ENCODE peak calls at places on chromosomes 5 and 9, in four cellular contexts. A is H4, Z is dorsolateral prefrontal cortex, H is midbrain. B is an unnamed sample.

GRCh38 chr5:198516-198915 is 7.2 kb downstream of the LRRC14B start:
- DNase-seq in A (no peak), Z (no peak), H (no peak), B (no peak)

GRCh38 chr9:108136646-108137045 is 647.1 kb upstream of the KLF4 start:
- DNase-seq in A (no peak), Z (no peak), H (no peak), B (no peak)

GRCh38 chr5:118545050-118545449 is 443.3 kb downstream of the DTWD2 start:
- DNase-seq in A (no peak), Z (no peak), H (no peak), B (no peak)

GRCh38 chr9:105503873-105504272 is 54.1 kb upstream of the FKTN start:
- DNase-seq in A (no peak), Z (no peak), H (no peak), B (no peak)

GRCh38 chr5:115024922-115025321 is 144.8 kb downstream of the TRIM36 start:
- DNase-seq in A (no peak), Z (no peak), H (no peak), B (no peak)

GRCh38 chr5:57491369-57491965 is 8.9 kb upstream of the ACTBL2 start:
- DNase-seq in A (no peak), Z (no peak), H (no peak), B (no peak)

GRCh38 chr9:134625361-134626140 is 16.1 kb upstream of the COL5A1 start:
- DNase-seq in A (no peak), Z (peak), H (no peak), B (no peak)

GRCh38 chr9:126985870-126986498 is 71.4 kb downstream of the RALGPS1 start:
- DNase-seq in A (peak), Z (no peak), H (no peak), B (peak)

GRCh38 chr9:85056203-85056572 is 386.7 kb downstream of the NTRK2 start:
- DNase-seq in A (no peak), Z (no peak), H (no peak), B (no peak)

B was measured in Ammon's horn.